ENCODE peak calls at places on chromosomes 3 and 15, in eight cellular contexts. B, Z, I, F, U, K, L and T are unnamed samples.

GRCh38 chr15:68795298-68795848 is 25.3 kb downstream of the ANP32A start:
- DNase-seq in B (peak), U (peak), Z (peak), K (peak), L (peak), F (no peak), I (no peak), T (no peak)

GRCh38 chr3:132556467-132557159 is 40.5 kb upstream of the ACKR4 start:
- DNase-seq in B (no peak), L (no peak), U (no peak), Z (no peak), K (peak), I (no peak), F (no peak), T (no peak)

GRCh38 chr15:28895146-28895545 is 9.4 kb downstream of the APBA2 start:
- DNase-seq in I (no peak), B (no peak), K (no peak), U (no peak), F (no peak), Z (no peak), L (no peak), T (no peak)

GRCh38 chr3:127288343-127288742 is 497 bp upstream of the PRR20G start:
- DNase-seq in U (no peak), I (no peak), F (no peak), Z (no peak), B (no peak), K (no peak), L (no peak), T (no peak)

GRCh38 chr3:184637705-184638104 is 74.2 kb downstream of the MAGEF1 start:
- DNase-seq in Z (no peak), F (no peak), B (no peak), U (no peak), L (no peak), K (no peak), I (no peak), T (no peak)

GRCh38 chr15:39232512-39232911 is 348.4 kb upstream of the THBS1 start:
- DNase-seq in U (no peak), B (no peak), I (no peak), L (no peak), K (peak), F (peak), Z (no peak), T (no peak)

GRCh38 chr3:33152363-33153360 is 38.8 kb downstream of the CRTAP start:
- DNase-seq in Z (no peak), F (no peak), I (peak), L (no peak), B (no peak), U (no peak), K (no peak), T (no peak)

GRCh38 chr15:89823836-89824606 is 9.4 kb upstream of the ANPEP start:
- DNase-seq in I (no peak), F (no peak), U (no peak), Z (no peak), L (no peak), B (no peak), K (no peak), T (no peak)

GRCh38 chr15:51621917-51622268 is 678 bp downstream of the DMXL2 start:
- DNase-seq in U (peak), F (peak), B (peak), K (peak), L (peak), I (peak), Z (peak), T (no peak)

GRCh38 chr3:65785065-65785645 is 253.6 kb downstream of the MAGI1 start:
- DNase-seq in L (no peak), B (no peak), I (peak), U (no peak), F (peak), K (peak), Z (no peak), T (no peak)

GRCh38 chr3:79835701-79836100 is 67.9 kb upstream of the ROBO1 start:
- DNase-seq in K (no peak), F (no peak), U (no peak), B (no peak), Z (no peak), L (no peak), I (no peak), T (no peak)

GRCh38 chr3:41033956-41034519 is 165.3 kb upstream of the CTNNB1 start:
- DNase-seq in L (no peak), F (no peak), I (peak), U (no peak), K (no peak), B (no peak), Z (no peak), T (no peak)

GRCh38 chr15:31272558-31273257 is 53.9 kb upstream of the KLF13 start:
- DNase-seq in B (no peak), L (no peak), K (no peak), F (no peak), Z (no peak), U (no peak), I (peak), T (peak)

GRCh38 chr3:18809640-18810305 is 338.5 kb upstream of the KCNH8 start:
- DNase-seq in B (no peak), K (peak), F (no peak), Z (no peak), L (no peak), U (no peak), I (peak), T (no peak)

GRCh38 chr3:14122301-14122700 is 2.4 kb downstream of the CHCHD4 start:
- DNase-seq in B (no peak), U (no peak), I (no peak), K (no peak), L (no peak), Z (no peak), F (no peak), T (no peak)

GRCh38 chr15:70047386-70048195 is 50.1 kb downstream of the TLE3 start:
- DNase-seq in Z (no peak), K (peak), U (no peak), I (no peak), L (no peak), F (no peak), B (no peak), T (no peak)

GRCh38 chr3:186683996-186684395 is 18.2 kb downstream of the HRG start:
- DNase-seq in L (no peak), K (no peak), Z (no peak), I (no peak), F (no peak), B (no peak), U (no peak), T (no peak)

GRCh38 chr3:32334675-32335074 is 57.0 kb upstream of the CMTM7 start:
- DNase-seq in F (no peak), B (no peak), L (no peak), U (peak), K (no peak), I (peak), Z (peak), T (no peak)

GRCh38 chr15:31353931-31354330 is 27.3 kb downstream of the KLF13 start:
- DNase-seq in Z (no peak), B (no peak), K (no peak), L (no peak), U (no peak), F (no peak), I (no peak), T (no peak)

GRCh38 chr3:195834675-195835583 is 23.2 kb upstream of the MUC4 start:
- DNase-seq in Z (no peak), L (no peak), B (no peak), I (no peak), F (no peak), K (no peak), U (no peak), T (no peak)

GRCh38 chr3:22713936-22714335 is 489.2 kb upstream of the UBE2E2 start:
- DNase-seq in Z (no peak), U (no peak), B (no peak), F (peak), L (no peak), K (peak), I (peak), T (no peak)

GRCh38 chr3:46695177-46695961 is 1.9 kb upstream of the ALS2CL start:
- DNase-seq in F (no peak), U (no peak), K (peak), I (peak), L (no peak), B (no peak), Z (peak), T (peak)

GRCh38 chr3:188042466-188042865 is 111.5 kb upstream of the LPP start:
- DNase-seq in L (no peak), K (no peak), I (no peak), U (no peak), F (no peak), Z (no peak), B (no peak), T (no peak)

GRCh38 chr3:14548321-14548729 is 8.2 kb upstream of the GRIP2 start:
- DNase-seq in U (no peak), K (peak), F (no peak), B (no peak), L (no peak), Z (peak), I (peak), T (no peak)

GRCh38 chr3:182212479-182213076 is 500.9 kb downstream of the SOX2 start:
- DNase-seq in B (no peak), Z (no peak), L (no peak), K (peak), I (peak), F (no peak), U (no peak), T (no peak)

GRCh38 chr3:172685331-172686214 is 25.3 kb downstream of the NCEH1 start:
- DNase-seq in U (no peak), K (peak), F (no peak), L (no peak), B (no peak), Z (no peak), I (peak), T (no peak)

GRCh38 chr3:136327671-136328070 is 77.5 kb downstream of the PCCB start:
- DNase-seq in Z (no peak), I (no peak), B (no peak), U (no peak), L (no peak), F (no peak), K (no peak), T (no peak)

GRCh38 chr3:2244137-2244536 is 145.5 kb downstream of the CNTN4 start:
- DNase-seq in I (no peak), L (no peak), F (no peak), K (no peak), U (no peak), B (no peak), Z (no peak), T (no peak)

GRCh38 chr3:175193815-175194518 is 334.8 kb downstream of the NAALADL2 start:
- DNase-seq in U (no peak), L (no peak), Z (no peak), I (no peak), K (peak), F (no peak), B (no peak), T (no peak)

GRCh38 chr15:33154366-33155166 is 39.9 kb downstream of the FMN1 start:
- DNase-seq in B (no peak), U (no peak), Z (no peak), K (peak), F (no peak), L (no peak), I (peak), T (no peak)

GRCh38 chr3:153348457-153349137 is 186.6 kb downstream of the RAP2B start:
- DNase-seq in U (no peak), I (peak), Z (no peak), B (no peak), F (no peak), L (no peak), K (peak), T (no peak)

GRCh38 chr3:143807987-143808386 is 40.3 kb downstream of the SLC9A9 start:
- DNase-seq in I (no peak), B (no peak), U (no peak), Z (no peak), K (no peak), L (no peak), F (no peak), T (no peak)